ENCODE peak calls at places on chromosomes 12 and 14, in ten cellular contexts. F, K, W, Y, B, J, L, P, Q and X are unnamed samples.

GRCh38 chr12:56221233-56221756 is 427 bp downstream of the RNF41 start:
- DNase-seq in F (peak), K (peak), W (peak), Y (peak), B (no peak), J (no peak), L (no peak), P (peak), Q (peak), X (no peak)

GRCh38 chr12:22919883-22920282 is 294.9 kb downstream of the ETNK1 start:
- DNase-seq in F (no peak), K (no peak), W (no peak), Y (no peak), B (no peak), J (no peak), L (no peak), P (no peak), Q (no peak), X (no peak)

GRCh38 chr14:24165785-24166184 is 4.7 kb downstream of the IRF9 start:
- DNase-seq in F (no peak), K (no peak), W (no peak), Y (no peak), B (no peak), J (no peak), L (no peak), P (no peak), Q (no peak), X (no peak)

GRCh38 chr14:21275261-21275858 is 4.5 kb upstream of the RPGRIP1 start:
- DNase-seq in F (no peak), K (no peak), W (no peak), Y (no peak), B (no peak), J (no peak), L (no peak), P (no peak), Q (no peak), X (no peak)

GRCh38 chr12:57340104-57340503 is 89.1 kb upstream of the STAC3 start:
- DNase-seq in F (peak), K (peak), W (peak), Y (peak), B (no peak), J (no peak), L (no peak), P (no peak), Q (peak), X (no peak)

GRCh38 chr12:60967128-60967527 is 1293.1 kb upstream of the USP15 start:
- DNase-seq in F (no peak), K (no peak), W (no peak), Y (no peak), B (no peak), J (no peak), L (no peak), P (no peak), Q (no peak), X (no peak)

GRCh38 chr12:69985656-69986055 is 160.6 kb downstream of the MYRFL start:
- DNase-seq in F (no peak), K (peak), W (no peak), Y (no peak), B (peak), J (no peak), L (peak), P (peak), Q (no peak), X (no peak)

GRCh38 chr14:68703093-68703492 is 89.8 kb downstream of the ZFP36L1 start:
- DNase-seq in F (no peak), K (no peak), W (peak), Y (peak), B (peak), J (no peak), L (no peak), P (peak), Q (peak), X (no peak)

GRCh38 chr14:89320381-89321000 is 96.5 kb downstream of the FOXN3 start:
- DNase-seq in F (no peak), K (no peak), W (no peak), Y (peak), B (no peak), J (no peak), L (no peak), P (no peak), Q (no peak), X (no peak)

GRCh38 chr12:57632369-57632897 is 568 bp downstream of the B4GALNT1 start:
- DNase-seq in F (no peak), K (peak), W (no peak), Y (no peak), B (peak), J (no peak), L (peak), P (peak), Q (peak), X (no peak)

GRCh38 chr14:89625208-89625987 is 208.4 kb upstream of the FOXN3 start:
- DNase-seq in F (no peak), K (no peak), W (peak), Y (peak), B (peak), J (no peak), L (no peak), P (no peak), Q (peak), X (no peak)

GRCh38 chr14:41051801-41052200 is 554.9 kb upstream of the LRFN5 start:
- DNase-seq in F (no peak), K (no peak), W (no peak), Y (no peak), B (no peak), J (no peak), L (no peak), P (no peak), Q (no peak), X (no peak)

GRCh38 chr12:71746983-71747611 is 7.6 kb upstream of the RAB21 start:
- DNase-seq in F (peak), K (peak), W (peak), Y (peak), B (no peak), J (peak), L (peak), P (peak), Q (peak), X (no peak)

GRCh38 chr12:12265571-12266388 is 1.1 kb downstream of the LRP6 start:
- DNase-seq in F (no peak), K (no peak), W (peak), Y (peak), B (no peak), J (no peak), L (no peak), P (peak), Q (peak), X (no peak)

GRCh38 chr14:33282811-33283210 is 344.1 kb downstream of the NPAS3 start:
- DNase-seq in F (no peak), K (no peak), W (no peak), Y (no peak), B (no peak), J (no peak), L (no peak), P (no peak), Q (no peak), X (no peak)

GRCh38 chr12:56257491-56258067 is 605 bp downstream of the ANKRD52 start:
- DNase-seq in F (no peak), K (peak), W (peak), Y (peak), B (no peak), J (peak), L (no peak), P (peak), Q (peak), X (no peak)

GRCh38 chr14:34059925-34060746 is 109.3 kb upstream of the EGLN3 start:
- DNase-seq in F (peak), K (peak), W (peak), Y (peak), B (peak), J (peak), L (peak), P (peak), Q (peak), X (no peak)

GRCh38 chr12:53299101-53299453 is 418 bp upstream of the MYG1 start:
- DNase-seq in F (no peak), K (no peak), W (peak), Y (peak), B (no peak), J (no peak), L (no peak), P (peak), Q (peak), X (peak)

GRCh38 chr12:67419810-67420209 is 150.7 kb downstream of the CAND1 start:
- DNase-seq in F (no peak), K (no peak), W (no peak), Y (no peak), B (no peak), J (no peak), L (no peak), P (no peak), Q (no peak), X (no peak)

GRCh38 chr12:5171701-5172100 is 128.0 kb downstream of the KCNA5 start:
- DNase-seq in F (no peak), K (peak), W (peak), Y (peak), B (no peak), J (no peak), L (no peak), P (peak), Q (peak), X (peak)

GRCh38 chr14:90396342-90397339 is at the start of gene CALM1:
- DNase-seq in F (peak), K (peak), W (peak), Y (peak), B (peak), J (peak), L (peak), P (peak), Q (peak), X (peak)

GRCh38 chr12:127393896-127394295 is 873.1 kb upstream of the TMEM132C start:
- DNase-seq in F (no peak), K (no peak), W (no peak), Y (peak), B (no peak), J (no peak), L (no peak), P (peak), Q (peak), X (no peak)

GRCh38 chr12:97630875-97631274 is 168.3 kb downstream of the RMST start:
- DNase-seq in F (no peak), K (no peak), W (no peak), Y (no peak), B (no peak), J (no peak), L (no peak), P (no peak), Q (no peak), X (no peak)

GRCh38 chr12:68375701-68376469 is 43.7 kb upstream of the MDM1 start:
- DNase-seq in F (no peak), K (no peak), W (no peak), Y (peak), B (no peak), J (no peak), L (no peak), P (no peak), Q (peak), X (no peak)

GRCh38 chr12:52033506-52034258 is 17.6 kb upstream of the NR4A1 start:
- DNase-seq in F (no peak), K (no peak), W (no peak), Y (no peak), B (peak), J (no peak), L (no peak), P (no peak), Q (no peak), X (no peak)

GRCh38 chr12:79508622-79509021 is 182.1 kb downstream of the PAWR start:
- DNase-seq in F (no peak), K (no peak), W (no peak), Y (no peak), B (no peak), J (no peak), L (no peak), P (peak), Q (no peak), X (no peak)

GRCh38 chr12:112858776-112859175 is 48.0 kb upstream of the OAS1 start:
- DNase-seq in F (no peak), K (no peak), W (no peak), Y (no peak), B (no peak), J (no peak), L (no peak), P (peak), Q (no peak), X (no peak)

GRCh38 chr12:88946377-88946997 is 366.2 kb upstream of the KITLG start:
- DNase-seq in F (no peak), K (no peak), W (peak), Y (peak), B (no peak), J (no peak), L (no peak), P (no peak), Q (peak), X (no peak)

GRCh38 chr14:64114166-64114565 is 180.0 kb downstream of the ESR2 start:
- DNase-seq in F (no peak), K (no peak), W (no peak), Y (peak), B (no peak), J (no peak), L (no peak), P (no peak), Q (no peak), X (no peak)

GRCh38 chr12:24937553-24938244 is 11.2 kb downstream of the BCAT1 start:
- DNase-seq in F (no peak), K (no peak), W (peak), Y (no peak), B (no peak), J (no peak), L (no peak), P (no peak), Q (peak), X (no peak)

GRCh38 chr12:94618995-94619695 is 31.2 kb downstream of the TMCC3 start:
- DNase-seq in F (no peak), K (no peak), W (peak), Y (peak), B (no peak), J (no peak), L (no peak), P (peak), Q (peak), X (no peak)

GRCh38 chr14:78440351-78440750 is 270.2 kb downstream of the NRXN3 start:
- DNase-seq in F (no peak), K (no peak), W (no peak), Y (no peak), B (no peak), J (no peak), L (no peak), P (no peak), Q (no peak), X (no peak)